ENCODE peak calls at places on chromosomes 13 and 19, in six cellular contexts. Y, O, Q, J, H and E are unnamed samples.

GRCh38 chr13:77833331-77833863 is 85.2 kb downstream of the EDNRB start:
- DNase-seq in Y (peak; percentile 18), O (no peak), Q (no peak), J (peak; percentile 73), H (no peak), E (peak; percentile 49)

GRCh38 chr13:98228661-98229349 is 51.7 kb upstream of the RNF113B start:
- DNase-seq in Y (no peak), O (no peak), Q (no peak), J (peak; percentile 20), H (no peak), E (no peak)

GRCh38 chr13:21970918-21971317 is 300.0 kb downstream of the FGF9 start:
- DNase-seq in Y (no peak), O (no peak), Q (no peak), J (no peak), H (no peak), E (no peak)

GRCh38 chr13:59950201-59950730 is 213.5 kb downstream of the DIAPH3 start:
- DNase-seq in Y (no peak), O (no peak), Q (no peak), J (no peak), H (no peak), E (no peak)

GRCh38 chr13:52837850-52838249 is 10.6 kb downstream of the PCDH8 start:
- DNase-seq in Y (no peak), O (no peak), Q (no peak), J (no peak), H (no peak), E (no peak)

GRCh38 chr19:7366701-7367420 is 18.1 kb downstream of the ARHGEF18 start:
- DNase-seq in Y (no peak), O (no peak), Q (no peak), J (peak; percentile 50), H (no peak), E (no peak)

GRCh38 chr19:2495651-2496316 is 19.9 kb downstream of the GADD45B start:
- DNase-seq in Y (peak; percentile 38), O (no peak), Q (no peak), J (peak; percentile 55), H (no peak), E (no peak)

GRCh38 chr13:76380436-76381065 is 505.7 kb downstream of the KCTD12 start:
- DNase-seq in Y (no peak), O (no peak), Q (no peak), J (peak; percentile 84), H (no peak), E (no peak)

GRCh38 chr13:89267734-89268133 is 1596.6 kb downstream of the SLITRK5 start:
- DNase-seq in Y (no peak), O (no peak), Q (no peak), J (no peak), H (no peak), E (no peak)

DNA sequence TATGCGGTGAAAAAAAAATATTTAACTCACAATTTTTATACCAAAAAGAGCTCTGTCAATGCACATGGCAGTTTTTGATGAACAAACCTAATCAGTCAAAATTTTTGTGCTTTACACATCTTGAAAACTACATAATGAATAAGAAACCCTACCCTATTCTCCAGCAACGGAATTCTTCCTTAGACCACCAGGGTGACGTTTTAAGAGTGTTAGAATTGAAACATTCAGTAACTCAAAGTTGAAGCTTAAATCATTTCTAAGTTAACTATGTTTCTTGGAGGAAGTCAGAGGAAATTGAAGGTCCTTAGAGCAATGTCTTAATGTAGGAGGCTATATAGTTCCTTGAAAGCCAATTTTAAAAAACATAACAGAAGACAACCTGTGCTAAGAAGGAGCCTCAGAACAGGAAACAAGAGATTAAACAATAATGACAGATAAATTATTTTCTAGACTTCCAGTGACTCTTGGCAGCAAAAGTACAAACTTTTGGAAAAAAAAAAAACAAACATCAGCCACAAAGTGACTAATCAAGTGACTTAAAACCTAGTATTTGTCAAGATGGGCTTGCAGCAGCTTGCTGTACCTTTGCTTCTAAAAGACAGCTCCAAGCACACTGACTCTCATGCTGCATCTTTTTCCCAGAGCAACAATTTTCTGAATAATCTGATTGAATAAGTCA is 6.2 kb downstream of the SPRY2 start:
- DNase-seq in Y (no peak), O (no peak), Q (no peak), J (peak; percentile 54), H (no peak), E (no peak)
- TF ChIP-seq CTCF in Y (no peak), O (peak; percentile 13), Q (peak; percentile 51), J (peak; percentile 19), H (no peak), E (no peak)

DNA sequence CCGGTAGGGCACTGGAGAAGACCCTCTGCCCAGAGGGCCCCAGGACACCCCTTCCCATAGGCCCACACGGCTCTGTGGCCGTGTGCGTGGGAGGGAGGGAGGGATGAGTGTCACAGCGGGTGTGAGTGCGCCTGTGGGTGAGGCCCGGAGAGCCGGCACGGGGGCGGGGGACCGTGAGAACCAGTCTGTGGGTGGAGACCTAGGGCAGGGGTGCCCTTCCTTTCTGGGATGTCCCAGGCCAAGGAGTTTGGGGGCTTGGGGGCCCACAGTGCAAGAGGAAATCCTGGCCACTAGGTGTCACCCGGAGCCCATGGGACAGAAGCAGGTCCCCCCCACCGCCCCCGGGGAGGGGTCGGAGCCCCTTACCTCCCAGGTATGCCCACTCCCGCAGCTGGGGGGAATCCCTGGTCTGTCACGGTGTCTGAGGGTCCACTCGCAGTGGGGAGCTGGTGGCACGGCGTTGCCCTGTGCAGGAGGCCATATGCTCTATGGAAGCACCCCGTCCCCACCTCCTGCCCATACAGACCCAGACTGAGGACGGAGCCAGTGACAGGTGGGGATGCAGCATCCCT is 16.0 kb upstream of the SLC7A10 start:
- DNase-seq in Y (peak; percentile 28), O (no peak), Q (no peak), J (no peak), H (peak; percentile 69), E (peak; percentile 45)
- TF ChIP-seq CTCF in Y (peak; percentile 81), O (peak; percentile 30), Q (peak; percentile 71), J (peak; percentile 65), H (peak; percentile 77), E (peak; percentile 88)

GRCh38 chr19:6126335-6126974 is 9.0 kb upstream of the ACSBG2 start:
- DNase-seq in Y (no peak), O (no peak), Q (no peak), J (peak; percentile 73), H (no peak), E (no peak)
- TF ChIP-seq CTCF in Y (no peak), O (no peak), Q (peak; percentile 52), J (peak; percentile 30), H (no peak), E (no peak)

GRCh38 chr13:36818483-36819063 is 449 bp upstream of the RFXAP start:
- DNase-seq in Y (no peak), O (no peak), Q (no peak), J (peak; percentile 28), H (no peak), E (no peak)

GRCh38 chr13:36819064-36819810 is at the start of gene RFXAP:
- DNase-seq in Y (peak; percentile 86), O (peak; percentile 96), Q (peak; percentile 90), J (peak; percentile 84), H (peak; percentile 96), E (peak; percentile 88)

GRCh38 chr13:36820222-36820621 is 1.2 kb downstream of the RFXAP start:
- DNase-seq in Y (no peak), O (no peak), Q (no peak), J (peak; percentile 12), H (no peak), E (no peak)

GRCh38 chr13:36819811-36820140 is 754 bp downstream of the RFXAP start:
- DNase-seq in Y (no peak), O (no peak), Q (no peak), J (peak; percentile 28), H (no peak), E (no peak)

DNA sequence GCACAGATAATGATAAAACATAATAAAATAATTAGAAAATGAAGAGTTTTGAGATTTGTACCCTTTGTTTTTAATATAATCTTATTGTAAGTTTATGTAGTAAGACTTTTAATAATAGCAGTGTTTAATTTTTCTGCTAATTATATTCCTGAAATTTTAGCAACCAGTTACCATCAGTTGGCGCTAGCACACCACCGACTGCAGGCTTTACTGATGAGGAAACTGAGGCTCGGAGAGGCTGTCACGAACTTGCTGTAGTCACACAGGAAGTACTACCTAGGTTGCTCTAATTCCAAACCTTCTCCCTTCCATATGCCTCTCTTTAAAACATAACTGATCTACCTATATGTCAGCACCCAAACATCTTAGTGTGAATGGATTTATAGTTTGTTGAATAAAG is 1.0 kb upstream of the RFXAP start:
- DNase-seq in Y (no peak), O (no peak), Q (no peak), J (no peak), H (no peak), E (no peak)
- TF ChIP-seq CTCF in Y (no peak), O (no peak), Q (no peak), J (no peak), H (no peak), E (no peak)

DNA sequence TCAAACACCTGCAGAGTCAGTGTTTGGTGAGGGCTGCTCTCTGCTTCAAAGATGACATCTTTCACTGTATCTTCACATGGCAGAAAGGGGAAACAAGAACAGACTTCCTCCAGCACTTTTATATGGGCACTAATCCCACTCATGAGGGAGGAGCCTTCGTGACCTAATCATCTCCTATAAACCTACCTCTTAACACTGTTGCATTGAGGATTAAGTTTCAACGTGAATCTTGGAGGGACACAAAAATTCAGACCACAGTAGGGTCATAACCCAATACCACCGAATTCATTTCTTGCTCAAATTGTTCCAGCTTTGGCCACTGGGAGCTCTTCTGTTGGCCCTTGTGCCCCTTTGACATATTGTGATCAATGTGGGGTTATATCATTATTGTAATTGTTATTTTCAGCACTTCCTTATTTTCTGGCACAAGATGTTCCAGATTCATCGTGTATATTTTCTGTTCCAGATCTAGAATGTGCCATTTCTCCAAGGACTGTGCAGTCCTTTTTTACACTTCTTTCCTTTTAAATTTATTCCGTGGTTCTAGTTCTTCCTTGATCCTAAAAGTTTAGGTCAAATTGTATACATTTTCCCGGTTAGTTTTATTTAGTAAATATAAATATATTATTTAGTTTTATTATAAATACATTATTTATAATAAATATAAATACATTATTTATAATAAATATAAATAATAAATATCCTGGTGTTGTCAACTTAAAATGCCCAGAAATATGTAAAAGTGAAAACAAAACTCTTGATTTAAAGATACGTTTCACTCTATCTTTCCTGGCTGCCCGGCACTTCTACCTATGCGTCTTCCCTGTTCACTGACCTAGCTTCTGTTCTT is 35.5 kb upstream of the IGFL4 start:
- DNase-seq in Y (no peak), O (no peak), Q (no peak), J (no peak), H (no peak), E (no peak)
- TF ChIP-seq CTCF in Y (no peak), O (peak; percentile 16), Q (no peak), J (peak; percentile 22), H (no peak), E (no peak)

GRCh38 chr13:106033634-106034033 is 501.8 kb downstream of the EFNB2 start:
- DNase-seq in Y (no peak), O (no peak), Q (no peak), J (peak; percentile 77), H (no peak), E (no peak)
- TF ChIP-seq CTCF in Y (no peak), O (peak; percentile 56), Q (peak; percentile 52), J (peak; percentile 46), H (no peak), E (no peak)